ENCODE peak calls at places on chromosomes 16 and 17, in four cellular contexts. V is SK-N-MC, G is HL-60, T is stomach. N is an unnamed sample.

GRCh38 chr16:2429771-2430663 is 770 bp downstream of the CCNF start:
- DNase-seq in T (no peak), V (no peak), G (no peak), N (peak)

GRCh38 chr17:15398736-15399331 is 57.4 kb upstream of the TEKT3 start:
- DNase-seq in G (no peak), V (no peak), T (no peak), N (no peak)

GRCh38 chr17:29618272-29619065 is 4.2 kb downstream of the CORO6 start:
- DNase-seq in G (no peak), V (no peak), T (no peak), N (no peak)

GRCh38 chr16:89156740-89157645 is 14.6 kb upstream of the CDH15 start:
- DNase-seq in V (no peak), T (no peak), G (no peak), N (no peak)

GRCh38 chr16:20792216-20792615 is 14.1 kb downstream of the ERI2 start:
- DNase-seq in G (no peak), T (no peak), V (no peak), N (no peak)

GRCh38 chr17:3956983-3957382 is 7.3 kb downstream of the ATP2A3 start:
- DNase-seq in G (no peak), T (no peak), V (no peak), N (no peak)

GRCh38 chr16:70577256-70577698 is 53.7 kb downstream of the SF3B3 start:
- DNase-seq in T (no peak), V (no peak), G (no peak), N (no peak)

GRCh38 chr16:75148311-75149195 is at the start of gene ZFP1:
- DNase-seq in T (peak), V (peak), G (peak), N (no peak)

GRCh38 chr16:10995555-10995954 is 51.2 kb downstream of the CLEC16A start:
- DNase-seq in G (no peak), V (no peak), T (no peak), N (no peak)

GRCh38 chr16:50371936-50372595 is 3.3 kb upstream of the BRD7 start:
- DNase-seq in V (no peak), G (no peak), T (no peak), N (no peak)

DNA sequence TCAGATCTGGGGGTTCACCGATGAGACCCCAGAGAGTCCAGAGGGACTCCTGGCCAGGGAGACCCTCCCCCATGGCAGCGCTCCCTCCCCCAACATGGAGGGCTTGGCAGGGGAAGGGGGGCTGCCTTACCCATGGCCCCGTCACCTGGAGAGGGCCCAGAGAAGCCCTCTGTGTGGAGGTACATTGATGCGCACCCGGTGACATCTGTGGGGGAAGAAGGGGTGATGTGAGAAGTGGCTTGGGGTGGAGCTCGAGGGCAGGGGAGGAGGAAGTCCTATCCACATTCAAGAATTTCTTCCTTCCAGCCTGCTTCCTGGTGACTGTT is 16.2 kb downstream of the ETV4 start:
- DNase-seq in T (no peak), V (no peak), G (peak), N (no peak)
- H3K27ac ChIP-seq in T (peak), V (no peak), G (no peak), N (no peak)

DNA sequence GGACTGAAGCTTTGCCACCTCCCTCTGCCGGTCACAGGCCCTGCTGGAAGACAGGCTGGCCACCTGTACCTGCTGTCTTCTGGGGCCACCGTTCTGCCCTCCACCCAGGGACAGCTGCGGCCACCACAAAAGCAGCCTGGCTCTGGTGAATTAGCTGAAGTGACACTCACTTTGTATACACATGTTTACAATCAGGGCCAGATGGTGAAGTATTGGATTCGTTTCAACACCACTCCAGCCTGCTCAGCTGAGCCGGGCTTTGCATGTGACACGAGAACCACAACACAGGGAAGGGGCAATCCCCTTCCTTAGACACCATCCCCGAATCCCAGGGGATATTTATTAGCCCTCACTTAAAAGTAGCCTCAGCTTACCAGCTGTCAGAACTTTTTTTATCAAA is 191.5 kb upstream of the RPL38 start:
- DNase-seq in V (no peak), G (peak), T (no peak), N (no peak)
- H3K4me3 ChIP-seq in V (no peak), G (no peak), T (no peak), N (no peak)

DNA sequence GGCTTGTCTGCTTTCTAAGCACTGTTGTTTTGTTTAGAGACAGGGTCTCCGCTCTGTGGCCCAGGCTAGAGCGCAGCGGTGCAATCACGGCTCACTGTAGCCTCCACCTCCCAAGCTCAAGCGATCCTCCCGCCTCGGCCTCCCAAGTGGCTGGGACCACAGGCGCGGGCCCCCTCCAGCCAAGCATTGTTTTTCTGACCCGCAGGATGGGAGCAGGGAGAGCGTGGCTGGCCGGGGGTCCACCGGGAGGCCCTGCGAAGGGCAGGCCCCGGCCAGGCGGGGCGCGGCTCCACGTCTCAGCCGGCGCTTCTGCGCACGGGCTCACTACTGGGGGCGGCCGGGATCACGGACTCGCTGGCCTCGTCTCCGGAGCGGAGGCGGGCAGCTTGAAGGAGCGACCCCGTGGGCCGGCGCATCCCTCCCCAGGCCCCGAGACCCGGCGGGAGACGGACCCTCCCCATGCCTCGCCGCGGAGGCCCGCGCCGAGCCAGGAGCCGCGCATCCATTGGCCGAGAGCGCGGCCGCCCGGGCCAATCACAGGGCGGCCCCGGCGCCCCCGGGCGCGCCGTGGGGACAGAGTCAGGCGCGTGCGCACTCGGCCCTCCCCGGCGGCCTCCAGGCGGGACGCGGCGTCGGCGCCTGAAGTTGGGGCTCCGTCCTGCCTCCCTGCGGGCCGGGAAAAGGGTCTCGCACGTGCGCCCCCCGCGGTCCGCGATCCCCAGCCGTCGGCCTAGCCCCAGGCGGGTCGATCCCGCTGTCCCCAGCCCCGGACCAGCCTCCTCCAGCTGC is 24.9 kb downstream of the ACTG1 start:
- DNase-seq in G (no peak), V (no peak), T (peak), N (no peak)
- TF ChIP-seq POLR2AphosphoS5 in G (peak), V (no peak), T (peak), N (peak)

GRCh38 chr16:85563031-85563430 is 50.1 kb upstream of the GSE1 start:
- DNase-seq in G (no peak), T (no peak), V (no peak), N (no peak)
- H3K27ac ChIP-seq in G (peak), T (peak), V (no peak), N (peak)